ENCODE peak calls at places on chromosome 13, in nine cellular contexts. I, E, F, N, H, R, T, Q and J are unnamed samples.

GRCh38 chr13:113474179-113474578 is 16.3 kb downstream of the DCUN1D2 start:
- DNase-seq in Q (no peak), I (no peak), F (peak), T (no peak), H (no peak), R (no peak), N (no peak), E (peak), J (no peak)

GRCh38 chr13:110965038-110965754 is 50.3 kb upstream of the ANKRD10 start:
- DNase-seq in F (no peak), H (no peak), T (no peak), I (peak), N (no peak), Q (peak), R (no peak), E (peak), J (no peak)

GRCh38 chr13:76864259-76864658 is 21.9 kb downstream of the KCTD12 start:
- DNase-seq in H (no peak), I (no peak), Q (no peak), R (no peak), E (no peak), N (no peak), T (no peak), F (no peak), J (no peak)

GRCh38 chr13:42574435-42575311 is 721 bp downstream of the TNFSF11 start:
- DNase-seq in I (no peak), R (no peak), T (no peak), Q (no peak), E (no peak), H (peak), F (no peak), N (no peak), J (no peak)

GRCh38 chr13:37364024-37364423 is 234.5 kb downstream of the POSTN start:
- DNase-seq in F (no peak), E (no peak), Q (no peak), R (no peak), T (no peak), I (peak), N (no peak), H (no peak), J (no peak)

GRCh38 chr13:52161193-52161646 is 1.8 kb upstream of the NEK3 start:
- DNase-seq in N (no peak), H (no peak), I (no peak), T (no peak), Q (no peak), R (no peak), E (no peak), F (no peak), J (no peak)

GRCh38 chr13:114005206-114005720 is 31.4 kb upstream of the C13orf46 start:
- DNase-seq in I (no peak), E (no peak), N (peak), F (no peak), R (no peak), T (no peak), H (no peak), Q (no peak), J (no peak)

GRCh38 chr13:21849323-21849722 is 178.4 kb downstream of the FGF9 start:
- DNase-seq in R (no peak), N (no peak), F (no peak), E (no peak), T (no peak), I (no peak), H (peak), Q (no peak), J (no peak)

GRCh38 chr13:112077729-112078128 is 10.8 kb downstream of the SOX1 start:
- DNase-seq in E (no peak), I (no peak), Q (no peak), N (no peak), F (no peak), H (no peak), T (no peak), R (no peak), J (no peak)

GRCh38 chr13:94722596-94722995 is 10.3 kb upstream of the SOX21 start:
- DNase-seq in T (no peak), H (no peak), N (no peak), I (peak), R (no peak), F (no peak), E (no peak), Q (no peak), J (no peak)

GRCh38 chr13:112885782-112886268 is 83.2 kb upstream of the MCF2L start:
- DNase-seq in T (peak), R (peak), F (no peak), Q (peak), E (peak), H (peak), I (peak), N (peak), J (peak)

GRCh38 chr13:19158526-19158925 is 23.1 kb downstream of the TUBA3C start:
- DNase-seq in Q (no peak), H (no peak), T (no peak), R (no peak), E (no peak), F (no peak), N (no peak), I (no peak), J (no peak)
- TF ChIP-seq CTCF in Q (no peak), H (no peak), T (no peak), R (no peak), E (no peak), F (no peak), N (no peak), I (no peak), J (no peak)

GRCh38 chr13:29396446-29396845 is 199.0 kb downstream of the SLC7A1 start:
- DNase-seq in H (no peak), E (no peak), I (no peak), Q (no peak), N (no peak), R (no peak), T (no peak), F (no peak), J (no peak)

GRCh38 chr13:29402168-29402621 is 193.3 kb downstream of the SLC7A1 start:
- DNase-seq in Q (peak), F (no peak), H (no peak), N (no peak), T (no peak), I (peak), R (no peak), E (peak), J (no peak)

DNA sequence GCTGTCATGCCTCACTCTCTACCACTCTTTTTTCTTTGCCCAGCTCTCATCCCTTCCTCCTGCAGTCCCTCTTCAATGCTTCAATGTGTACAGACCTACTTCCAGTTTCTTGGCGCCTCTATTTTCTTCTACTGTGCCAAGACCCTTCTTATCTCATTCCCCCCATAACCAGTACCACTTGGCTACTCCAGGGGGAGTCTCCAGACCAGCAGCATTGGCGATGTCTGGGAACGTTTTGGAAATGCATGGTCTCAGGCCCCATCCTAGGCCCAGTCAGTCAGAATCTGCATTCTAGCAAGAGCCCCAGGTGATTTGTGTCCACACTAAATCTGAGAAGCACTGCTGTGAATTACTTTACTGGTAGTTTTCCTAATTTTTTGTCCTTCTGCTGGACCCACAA is 198.2 kb downstream of the SLC7A1 start:
- DNase-seq in T (no peak), I (no peak), R (no peak), N (no peak), H (no peak), E (no peak), F (no peak), Q (no peak), J (no peak)
- TF ChIP-seq CTCF in T (no peak), I (no peak), R (no peak), N (no peak), H (no peak), E (peak), F (no peak), Q (peak), J (peak)

GRCh38 chr13:30616927-30617314 is 799 bp upstream of the USPL1 start:
- DNase-seq in H (peak), I (peak), N (peak), Q (peak), F (peak), R (no peak), T (peak), E (peak), J (no peak)
- TF ChIP-seq CTCF in H (no peak), I (peak), N (no peak), Q (no peak), F (no peak), R (no peak), T (no peak), E (no peak), J (no peak)

GRCh38 chr13:102487330-102487729 is 85.5 kb upstream of the FGF14 start:
- DNase-seq in H (no peak), F (no peak), N (no peak), T (no peak), E (no peak), R (no peak), Q (no peak), I (no peak), J (no peak)

GRCh38 chr13:102484329-102484728 is 82.5 kb upstream of the FGF14 start:
- DNase-seq in N (no peak), F (no peak), E (peak), Q (peak), H (no peak), T (no peak), I (peak), R (no peak), J (no peak)
- TF ChIP-seq CTCF in N (no peak), F (no peak), E (peak), Q (no peak), H (no peak), T (no peak), I (peak), R (peak), J (no peak)